ENCODE peak calls at places on chromosomes 2 and 18, in four cellular contexts. O is activated T-cell treated with anti-CD3 and anti-CD28 coated beads, Interleukin-2, amount 50 U/mL, for 1 hour; Q is immature natural killer cell; S is HFF-Myc. N is an unnamed sample.

GRCh38 chr2:174450021-174450816 is 36.6 kb downstream of the GPR155 start:
- DNase-seq in S (no peak), O (no peak), Q (no peak), N (no peak)

GRCh38 chr2:96907405-96908041 is 37.6 kb upstream of the SEMA4C start:
- DNase-seq in O (no peak), S (no peak), Q (no peak), N (no peak)

GRCh38 chr2:23711979-23712755 is 214.8 kb downstream of the ATAD2B start:
- DNase-seq in S (no peak), Q (no peak), O (no peak), N (no peak)

GRCh38 chr2:233819884-233820765 is 34.2 kb downstream of the HJURP start:
- DNase-seq in Q (no peak), S (no peak), O (no peak), N (no peak)

GRCh38 chr2:238601433-238602222 is 174.9 kb downstream of the ASB1 start:
- DNase-seq in Q (no peak), O (no peak), S (peak; percentile 7), N (no peak)

GRCh38 chr2:152005612-152006011 is 93.2 kb downstream of the CACNB4 start:
- DNase-seq in S (no peak), Q (no peak), O (no peak), N (no peak)

GRCh38 chr2:196459539-196459938 is 180.0 kb upstream of the CCDC150 start:
- DNase-seq in Q (peak; percentile 10), O (no peak), S (no peak), N (no peak)

GRCh38 chr18:54647176-54647575 is 56.1 kb downstream of the DYNAP start:
- DNase-seq in S (peak; percentile 1), Q (no peak), O (no peak), N (no peak)

GRCh38 chr2:184611221-184612085 is 13.1 kb downstream of the ZNF804A start:
- DNase-seq in Q (no peak), S (no peak), O (no peak), N (peak; percentile 43)

GRCh38 chr18:3982541-3982940 is 472.6 kb downstream of the DLGAP1 start:
- DNase-seq in Q (no peak), O (no peak), S (no peak), N (no peak)

GRCh38 chr2:111705711-111706323 is 178.2 kb downstream of the ANAPC1 start:
- DNase-seq in O (no peak), Q (no peak), S (peak; percentile 82), N (peak; percentile 92)

GRCh38 chr2:79512442-79513401 is at the start of gene CTNNA2:
- DNase-seq in S (no peak), Q (no peak), O (no peak), N (peak; percentile 37)

GRCh38 chr18:12246849-12247808 is 7.0 kb upstream of the CIDEA start:
- DNase-seq in Q (no peak), S (no peak), O (no peak), N (no peak)

GRCh38 chr2:189297446-189297845 is 117.9 kb upstream of the COL5A2 start:
- DNase-seq in S (no peak), Q (no peak), O (no peak), N (no peak)

GRCh38 chr2:109497911-109498870 is 115.6 kb downstream of the SEPTIN10 start:
- DNase-seq in S (peak; percentile 20), O (no peak), Q (no peak), N (no peak)

GRCh38 chr2:152542995-152543481 is 174.2 kb downstream of the PRPF40A start:
- DNase-seq in O (no peak), S (peak; percentile 81), Q (no peak), N (peak; percentile 15)

GRCh38 chr2:54524236-54524991 is 68.3 kb downstream of the SPTBN1 start:
- DNase-seq in Q (no peak), S (no peak), O (no peak), N (no peak)

GRCh38 chr2:184041077-184041476 is 557.3 kb upstream of the ZNF804A start:
- DNase-seq in Q (no peak), O (no peak), S (no peak), N (no peak)

GRCh38 chr2:240646061-240646899 is 21.0 kb downstream of the GPR35 start:
- DNase-seq in S (no peak), Q (peak; percentile 49), O (peak; percentile 47), N (no peak)

GRCh38 chr2:142877265-142877756 is at the start of gene KYNU:
- DNase-seq in O (no peak), S (no peak), Q (no peak), N (no peak)

GRCh38 chr2:191230174-191230573 is 15.0 kb upstream of the MYO1B start:
- DNase-seq in O (no peak), Q (no peak), S (peak; percentile 79), N (no peak)

GRCh38 chr2:185372188-185372587 is 366.4 kb upstream of the FSIP2 start:
- DNase-seq in O (no peak), S (no peak), Q (no peak), N (no peak)

GRCh38 chr2:75616933-75617332 is 29.6 kb upstream of the MRPL19 start:
- DNase-seq in Q (no peak), S (no peak), O (no peak), N (no peak)

GRCh38 chr2:186848873-186849578 is at the start of gene ZSWIM2:
- DNase-seq in S (peak; percentile 15), O (peak; percentile 16), Q (peak; percentile 3), N (no peak)

GRCh38 chr2:235668782-235669181 is 174.9 kb downstream of the AGAP1 start:
- DNase-seq in Q (no peak), O (no peak), S (no peak), N (no peak)

GRCh38 chr2:39736593-39736992 is 42.5 kb downstream of the THUMPD2 start:
- DNase-seq in Q (no peak), S (no peak), O (no peak), N (no peak)

GRCh38 chr18:79626905-79627749 is 52.5 kb upstream of the CTDP1 start:
- DNase-seq in S (no peak), Q (no peak), O (no peak), N (no peak)

GRCh38 chr2:71697106-71698010 is 244.0 kb downstream of the DYSF start:
- DNase-seq in Q (no peak), S (no peak), O (no peak), N (no peak)

GRCh38 chr2:129191530-129191929 is 787.9 kb upstream of the RAB6C start:
- DNase-seq in S (no peak), O (no peak), Q (no peak), N (no peak)

GRCh38 chr2:230589497-230590015 is 123.1 kb upstream of the CAB39 start:
- DNase-seq in S (no peak), O (no peak), Q (no peak), N (no peak)

GRCh38 chr2:108938069-108938710 is 50.8 kb downstream of the EDAR start:
- DNase-seq in S (no peak), Q (no peak), O (no peak), N (no peak)

GRCh38 chr2:8694737-8695136 is 12.9 kb downstream of the ID2 start:
- DNase-seq in Q (no peak), O (no peak), S (no peak), N (no peak)

GRCh38 chr18:23306842-23307241 is 146.2 kb upstream of the RIOK3 start:
- DNase-seq in Q (peak; percentile 91), O (no peak), S (no peak), N (no peak)

GRCh38 chr2:187618813-187619212 is 64.6 kb upstream of the TFPI start:
- DNase-seq in O (no peak), Q (no peak), S (no peak), N (no peak)

N was measured in SW 1271.